ENCODE peak calls at places on chromosomes 12 and 14, in nine cellular contexts. R is NCI-H2081; D is neural crest cell; B is LoVo; U is KBM-7; T is midbrain; N is stimulated activated CD4-positive, alpha-beta T cell treated with anti-CD3 and anti-CD28 coated beads, Interleukin-15, amount 100 ng/mL, for 24 hours; J is HuH-7; E is psoas muscle. G is an unnamed sample.

GRCh38 chr14:47259796-47260195 is 415.6 kb downstream of the MDGA2 start:
- DNase-seq in R (no peak), D (no peak), B (no peak), U (no peak), T (no peak), N (no peak), J (no peak), E (no peak), G (no peak)

GRCh38 chr14:101823511-101824120 is 62.1 kb downstream of the PPP2R5C start:
- DNase-seq in R (no peak), D (no peak), B (no peak), U (no peak), T (peak; percentile 40), N (peak; percentile 85), J (no peak), E (no peak), G (peak; percentile 29)

GRCh38 chr12:82517027-82517426 is 158.7 kb downstream of the METTL25 start:
- DNase-seq in R (no peak), D (no peak), B (peak; percentile 6), U (peak; percentile 30), T (no peak), N (no peak), J (peak; percentile 9), E (no peak), G (no peak)

GRCh38 chr12:122023339-122024131 is 1.9 kb downstream of the BCL7A start:
- DNase-seq in R (peak; percentile 44), D (peak; percentile 35), B (peak; percentile 45), U (peak; percentile 52), T (peak; percentile 77), N (peak; percentile 42), J (peak; percentile 79), E (peak; percentile 73), G (peak; percentile 79)

GRCh38 chr14:71311061-71311460 is 403.8 kb downstream of the PCNX1 start:
- DNase-seq in R (no peak), D (no peak), B (no peak), U (no peak), T (no peak), N (no peak), J (no peak), E (no peak), G (no peak)

GRCh38 chr12:47080725-47081502 is 1.2 kb upstream of the AMIGO2 start:
- DNase-seq in R (no peak), D (no peak), B (peak; percentile 73), U (peak; percentile 74), T (peak; percentile 36), N (peak; percentile 80), J (peak; percentile 37), E (peak; percentile 68), G (peak; percentile 88)

GRCh38 chr14:23608454-23608853 is 27.7 kb upstream of the DHRS2 start:
- DNase-seq in R (no peak), D (no peak), B (no peak), U (no peak), T (no peak), N (no peak), J (no peak), E (no peak), G (no peak)

GRCh38 chr14:64265222-64265621 is 28.9 kb downstream of the ESR2 start:
- DNase-seq in R (no peak), D (no peak), B (no peak), U (peak; percentile 28), T (no peak), N (no peak), J (no peak), E (no peak), G (no peak)

GRCh38 chr14:75821828-75822521 is 159.8 kb downstream of the TGFB3 start:
- DNase-seq in R (no peak), D (no peak), B (peak; percentile 72), U (no peak), T (no peak), N (no peak), J (no peak), E (no peak), G (no peak)

GRCh38 chr14:105881021-105881930 is 354.9 kb downstream of the TMEM121 start:
- DNase-seq in R (no peak), D (no peak), B (no peak), U (no peak), T (no peak), N (no peak), J (no peak), E (peak; percentile 5), G (no peak)

GRCh38 chr12:91984571-91984970 is 161.1 kb downstream of the BTG1 start:
- DNase-seq in R (no peak), D (no peak), B (no peak), U (no peak), T (no peak), N (no peak), J (no peak), E (no peak), G (peak; percentile 27)

GRCh38 chr12:118190266-118190665 is 54.3 kb downstream of the PEBP1 start:
- DNase-seq in R (no peak), D (peak; percentile 12), B (no peak), U (no peak), T (peak; percentile 77), N (no peak), J (no peak), E (no peak), G (peak; percentile 26)

GRCh38 chr14:35949933-35950332 is 123.8 kb downstream of the BRMS1L start:
- DNase-seq in R (peak; percentile 68), D (no peak), B (peak; percentile 8), U (no peak), T (no peak), N (no peak), J (no peak), E (no peak), G (no peak)

GRCh38 chr14:77622562-77622961 is 6.1 kb upstream of the SPTLC2 start:
- DNase-seq in R (no peak), D (no peak), B (peak; percentile 57), U (no peak), T (no peak), N (no peak), J (no peak), E (no peak), G (no peak)

GRCh38 chr12:54028324-54029201 is at the start of gene HOXC6:
- DNase-seq in R (no peak), D (no peak), B (peak; percentile 32), U (no peak), T (no peak), N (no peak), J (peak; percentile 79), E (peak; percentile 65), G (peak; percentile 15)

GRCh38 chr12:6089041-6089823 is 35.2 kb downstream of the VWF start:
- DNase-seq in R (no peak), D (no peak), B (peak; percentile 61), U (peak; percentile 30), T (no peak), N (no peak), J (peak; percentile 55), E (no peak), G (no peak)

GRCh38 chr14:75906680-75907280 is 75.0 kb downstream of the TGFB3 start:
- DNase-seq in R (peak; percentile 54), D (peak; percentile 76), B (peak; percentile 52), U (peak; percentile 44), T (peak; percentile 85), N (peak; percentile 77), J (peak; percentile 17), E (peak; percentile 35), G (peak; percentile 66)

GRCh38 chr12:132276720-132277373 is 52.5 kb downstream of the GALNT9 start:
- DNase-seq in R (no peak), D (no peak), B (no peak), U (no peak), T (no peak), N (no peak), J (no peak), E (no peak), G (no peak)

GRCh38 chr14:21039585-21040369 is 2.4 kb upstream of the RNASE7 start:
- DNase-seq in R (no peak), D (no peak), B (peak; percentile 43), U (peak; percentile 73), T (peak; percentile 84), N (no peak), J (peak; percentile 54), E (peak; percentile 32), G (peak; percentile 46)

GRCh38 chr12:81896771-81897170 is 137.6 kb upstream of the PPFIA2 start:
- DNase-seq in R (no peak), D (no peak), B (no peak), U (no peak), T (no peak), N (peak; percentile 14), J (no peak), E (no peak), G (no peak)

GRCh38 chr12:27866382-27867101 is 86.5 kb upstream of the MANSC4 start:
- DNase-seq in R (no peak), D (no peak), B (no peak), U (no peak), T (no peak), N (no peak), J (no peak), E (no peak), G (no peak)

GRCh38 chr14:23602181-23603095 is 23.8 kb upstream of the JPH4 start:
- DNase-seq in R (no peak), D (no peak), B (no peak), U (no peak), T (no peak), N (no peak), J (no peak), E (no peak), G (no peak)

GRCh38 chr14:34722723-34723545 is 8.5 kb upstream of the CFL2 start:
- DNase-seq in R (peak; percentile 40), D (peak; percentile 39), B (peak; percentile 53), U (peak; percentile 79), T (peak; percentile 75), N (peak; percentile 45), J (peak; percentile 58), E (no peak), G (peak; percentile 78)

GRCh38 chr12:2284857-2285256 is 232.1 kb downstream of the CACNA1C start:
- DNase-seq in R (peak; percentile 87), D (peak; percentile 69), B (peak; percentile 46), U (peak; percentile 90), T (peak; percentile 54), N (peak; percentile 61), J (peak; percentile 67), E (peak; percentile 74), G (peak; percentile 31)

GRCh38 chr14:31700282-31701074 is 139.3 kb downstream of the NUBPL start:
- DNase-seq in R (no peak), D (no peak), B (no peak), U (no peak), T (no peak), N (no peak), J (no peak), E (no peak), G (no peak)

GRCh38 chr12:106409898-106410297 is 52.4 kb downstream of the POLR3B start:
- DNase-seq in R (no peak), D (no peak), B (no peak), U (no peak), T (no peak), N (no peak), J (no peak), E (no peak), G (no peak)

G was measured in endothelial cell of umbilical vein.